ENCODE peak calls at places on chromosomes 7 and 10, in ten cellular contexts. U is stomach, F is esophagus muscularis mucosa, N is sigmoid colon, M is spleen, Y is GM12892, K is GM12891, G is HCT116, D is prostate gland, Q is breast epithelium. V is an unnamed sample.

GRCh38 chr10:70683601-70684329 is 11.5 kb downstream of the ADAMTS14 start:
- DNase-seq in K (no peak), F (no peak), M (no peak), U (no peak), Q (no peak), D (no peak), Y (no peak), G (no peak), N (no peak), V (no peak)

GRCh38 chr10:78520737-78521430 is 487.2 kb downstream of the RPS24 start:
- DNase-seq in Q (no peak), M (no peak), F (no peak), D (no peak), G (peak), N (no peak), K (no peak), Y (no peak), U (no peak), V (no peak)

GRCh38 chr7:44196450-44196872 is 4.3 kb upstream of the YKT6 start:
- DNase-seq in N (peak), K (no peak), U (no peak), Y (no peak), G (peak), F (no peak), D (no peak), Q (no peak), M (no peak), V (peak)

GRCh38 chr7:51607447-51607846 is 290.8 kb upstream of the COBL start:
- DNase-seq in M (no peak), U (no peak), Q (no peak), F (no peak), N (no peak), Y (no peak), D (no peak), G (no peak), K (no peak), V (no peak)

GRCh38 chr10:116961305-116962251 is 43.4 kb downstream of the SHTN1 start:
- DNase-seq in Y (no peak), U (no peak), M (no peak), N (no peak), G (no peak), K (no peak), F (no peak), D (no peak), Q (no peak), V (no peak)

GRCh38 chr7:85833071-85833470 is 646.2 kb upstream of the SEMA3D start:
- DNase-seq in D (no peak), G (no peak), M (no peak), F (no peak), U (no peak), Q (no peak), Y (no peak), N (no peak), K (no peak), V (no peak)

GRCh38 chr10:6558759-6559429 is 21.2 kb downstream of the PRKCQ start:
- DNase-seq in D (no peak), M (no peak), U (no peak), Q (no peak), F (no peak), G (no peak), Y (no peak), K (no peak), N (no peak), V (no peak)

GRCh38 chr10:47164126-47164799 is 135.7 kb upstream of the GDF10 start:
- DNase-seq in Q (no peak), U (no peak), F (peak), M (no peak), N (no peak), G (no peak), Y (no peak), K (no peak), D (no peak), V (no peak)

GRCh38 chr7:97772034-97772891 is 40.4 kb downstream of the TAC1 start:
- DNase-seq in G (no peak), Q (no peak), N (no peak), K (no peak), Y (no peak), F (no peak), U (no peak), D (no peak), M (no peak), V (no peak)

GRCh38 chr7:74405191-74405898 is 48.4 kb upstream of the GTF2IRD1 start:
- DNase-seq in F (no peak), M (no peak), Q (no peak), K (no peak), N (peak), G (no peak), U (no peak), Y (no peak), D (no peak), V (no peak)

GRCh38 chr10:96756111-96756903 is 36.0 kb upstream of the PIK3AP1 start:
- DNase-seq in D (no peak), M (no peak), G (no peak), U (no peak), Y (no peak), N (no peak), F (no peak), K (no peak), Q (no peak), V (no peak)

GRCh38 chr10:47301833-47302232 is 1.8 kb downstream of the GDF10 start:
- DNase-seq in K (no peak), M (no peak), N (no peak), Q (no peak), Y (no peak), G (no peak), D (no peak), F (no peak), U (no peak), V (no peak)

GRCh38 chr10:80075781-80076180 is 2.7 kb upstream of the TMEM254 start:
- DNase-seq in U (no peak), D (no peak), N (no peak), M (no peak), F (no peak), Y (no peak), Q (no peak), K (no peak), G (no peak), V (no peak)

GRCh38 chr7:125195156-125195555 is 265.5 kb upstream of the POT1 start:
- DNase-seq in G (no peak), Q (no peak), Y (no peak), F (no peak), D (no peak), M (no peak), K (no peak), U (no peak), N (no peak), V (no peak)

GRCh38 chr10:12019343-12019971 is 23.2 kb downstream of the UPF2 start:
- DNase-seq in N (peak), F (no peak), U (no peak), G (no peak), Q (no peak), D (no peak), M (no peak), Y (no peak), K (no peak), V (no peak)

GRCh38 chr10:14658331-14659122 is 116.2 kb downstream of the FAM107B start:
- DNase-seq in U (no peak), N (no peak), G (peak), Q (no peak), D (no peak), Y (no peak), M (no peak), F (no peak), K (no peak), V (no peak)

GRCh38 chr7:73966941-73967831 is 60.8 kb upstream of the ELN start:
- DNase-seq in N (no peak), U (no peak), D (no peak), G (no peak), M (peak), Q (peak), K (no peak), F (no peak), Y (no peak), V (no peak)

GRCh38 chr7:159065852-159066480 is 78.7 kb downstream of the VIPR2 start:
- DNase-seq in Q (no peak), F (no peak), K (no peak), M (no peak), D (no peak), G (no peak), N (no peak), U (no peak), Y (no peak), V (no peak)

GRCh38 chr7:43868181-43868580 is 1.1 kb downstream of the MRPS24 start:
- DNase-seq in G (no peak), F (no peak), M (peak), K (no peak), N (no peak), Q (no peak), Y (no peak), U (no peak), D (no peak), V (no peak)

GRCh38 chr7:108132551-108133265 is 2.5 kb upstream of the LAMB4 start:
- DNase-seq in F (peak), N (no peak), Y (no peak), D (no peak), M (no peak), K (no peak), Q (no peak), G (no peak), U (no peak), V (no peak)

GRCh38 chr10:12847361-12847975 is 154.0 kb downstream of the CCDC3 start:
- DNase-seq in Q (no peak), U (no peak), N (no peak), F (no peak), D (no peak), M (no peak), K (no peak), G (peak), Y (no peak), V (no peak)

GRCh38 chr7:128697301-128697905 is 25.3 kb downstream of the GARIN1A start:
- DNase-seq in M (peak), K (peak), D (no peak), F (no peak), Q (no peak), N (peak), U (peak), Y (peak), G (no peak), V (no peak)

GRCh38 chr7:130814753-130815152 is 80.7 kb upstream of the KLF14 start:
- DNase-seq in G (peak), U (no peak), D (no peak), Y (no peak), N (no peak), Q (no peak), M (no peak), K (no peak), F (no peak), V (peak)

DNA sequence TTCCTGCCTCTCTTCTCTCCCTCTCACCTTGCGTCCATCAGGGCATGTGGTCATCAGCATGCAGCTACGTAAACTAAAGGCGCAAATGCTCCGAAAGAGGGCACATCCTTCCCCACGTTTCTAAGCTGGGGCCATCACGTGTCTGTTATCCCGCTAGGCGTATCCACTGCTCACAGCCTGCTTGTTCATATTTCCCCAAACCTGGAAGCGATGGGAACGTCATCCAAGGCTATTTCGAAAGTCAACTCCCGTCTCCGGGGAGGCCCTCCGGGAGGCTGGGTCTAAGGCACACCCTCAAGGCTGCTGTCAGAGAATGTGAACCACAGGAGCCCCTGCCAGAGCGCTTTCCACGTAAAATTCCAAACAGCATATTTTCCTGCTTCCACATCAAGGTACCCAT is 199.2 kb downstream of the DIP2C start:
- DNase-seq in U (peak), D (no peak), F (peak), Y (no peak), G (no peak), Q (no peak), M (peak), K (no peak), N (peak), V (no peak)
- TF ChIP-seq POLR2AphosphoS5 in U (peak), D (no peak), F (peak), Y (no peak), G (no peak), Q (no peak), M (no peak), K (no peak), N (peak), V (no peak)

GRCh38 chr7:83466956-83467355 is 182.0 kb downstream of the SEMA3E start:
- DNase-seq in N (no peak), D (no peak), Q (no peak), U (no peak), M (no peak), G (no peak), K (no peak), F (no peak), Y (no peak), V (no peak)

GRCh38 chr7:83465643-83466042 is 183.3 kb downstream of the SEMA3E start:
- DNase-seq in D (no peak), Y (no peak), F (no peak), U (no peak), N (no peak), Q (no peak), K (no peak), M (no peak), G (no peak), V (no peak)

GRCh38 chr7:83467493-83467892 is 181.4 kb downstream of the SEMA3E start:
- DNase-seq in U (no peak), Y (no peak), K (no peak), F (no peak), D (no peak), M (no peak), N (no peak), G (no peak), Q (no peak), V (no peak)

GRCh38 chr7:83468251-83468739 is 180.6 kb downstream of the SEMA3E start:
- DNase-seq in U (peak), Y (peak), Q (peak), G (peak), D (peak), K (peak), M (no peak), F (no peak), N (peak), V (peak)

DNA sequence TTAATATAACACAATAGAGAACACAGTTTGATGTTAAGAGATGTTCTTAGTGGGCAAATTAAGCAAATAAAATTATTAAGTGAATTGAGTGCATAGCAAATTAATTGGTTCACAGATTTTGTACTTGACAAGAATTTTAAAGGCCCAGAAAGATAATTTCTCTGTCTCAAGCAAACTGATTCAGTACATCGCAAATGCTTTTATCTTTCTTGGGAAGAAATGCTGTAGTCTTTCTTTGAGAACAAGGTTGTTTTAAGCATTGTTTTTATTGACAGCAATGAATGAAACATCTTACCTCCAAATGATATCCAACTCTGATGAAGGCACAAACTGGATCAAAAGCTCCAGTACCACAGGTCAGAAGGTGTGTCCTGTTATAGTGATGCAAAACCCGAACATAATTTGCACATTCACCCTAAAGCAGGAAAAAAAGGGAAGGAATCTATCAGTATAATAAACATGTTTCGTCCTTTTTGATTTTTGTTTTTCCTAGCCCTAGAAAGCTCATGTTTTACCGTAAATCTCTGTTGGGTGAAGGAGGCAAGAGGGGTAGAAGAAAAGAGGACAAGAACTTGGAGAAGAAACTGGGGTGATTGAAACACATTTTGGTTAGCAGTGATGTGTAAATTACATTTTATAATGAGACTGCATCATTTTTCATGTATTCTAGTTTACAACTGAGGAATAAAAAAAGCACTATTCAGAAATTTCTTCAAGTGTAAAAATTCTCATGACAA is 182.6 kb downstream of the SEMA3E start:
- DNase-seq in M (no peak), U (no peak), F (no peak), G (no peak), K (no peak), N (no peak), Q (no peak), D (no peak), Y (no peak), V (no peak)
- TF ChIP-seq POLR2AphosphoS5 in M (no peak), U (no peak), F (no peak), G (no peak), K (no peak), N (no peak), Q (no peak), D (no peak), Y (no peak), V (no peak)

DNA sequence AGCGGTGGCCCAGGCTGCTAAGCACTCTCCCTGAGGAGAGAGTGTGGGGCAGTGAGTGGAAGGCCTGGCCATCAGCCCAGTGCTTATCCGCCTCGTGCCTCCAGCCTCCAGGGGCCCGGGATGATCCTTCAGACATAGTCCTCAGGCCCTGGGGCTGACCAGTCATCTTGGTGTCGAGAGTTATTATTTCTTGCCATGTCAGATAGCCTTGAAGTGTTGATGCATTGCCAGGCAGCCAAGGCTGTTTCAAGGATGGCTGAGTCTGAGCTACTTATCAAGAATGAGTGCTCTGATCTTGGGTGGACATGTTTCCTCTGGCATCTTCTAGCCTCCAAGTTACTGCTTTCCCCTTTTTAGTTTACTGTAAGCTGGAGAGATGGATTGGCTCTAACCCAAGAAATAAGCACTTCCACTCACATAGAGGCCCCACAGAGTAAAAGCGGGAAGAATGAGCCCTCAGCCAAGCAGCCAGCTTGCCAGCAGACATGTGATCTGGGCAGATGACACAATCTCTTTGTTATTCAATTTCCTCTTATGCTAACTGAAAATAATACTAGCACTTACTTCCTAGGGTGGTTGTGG is 136.5 kb upstream of the NAMPT start:
- DNase-seq in D (peak), Q (peak), G (no peak), N (peak), K (no peak), U (peak), Y (no peak), F (no peak), M (peak), V (peak)
- TF ChIP-seq POLR2AphosphoS5 in D (peak), Q (peak), G (no peak), N (peak), K (no peak), U (peak), Y (no peak), F (peak), M (peak), V (no peak)

GRCh38 chr7:84002348-84002747 is 192.2 kb downstream of the SEMA3A start:
- DNase-seq in M (no peak), Q (no peak), K (no peak), D (no peak), Y (no peak), G (no peak), N (no peak), F (no peak), U (no peak), V (no peak)
- TF ChIP-seq POLR2AphosphoS5 in M (no peak), Q (no peak), K (no peak), D (no peak), Y (no peak), G (no peak), N (no peak), F (no peak), U (no peak), V (no peak)

V was measured in SK-N-MC.